ENCODE peak calls at places on chromosome 16, in five cellular contexts. B is stimulated activated CD4-positive, alpha-beta T cell treated with anti-CD3 and anti-CD28 coated beads, Interleukin-1b, Interleukin-23, amount 100 ng/mL, for 24 hours; C is HS-5; R is fibroblast of lung; I is heart right ventricle. U is an unnamed sample.

GRCh38 chr16:27208081-27208692 is 4.9 kb downstream of the KDM8 start:
- DNase-seq in R (no peak), B (no peak), I (no peak), C (no peak), U (no peak)

GRCh38 chr16:19872935-19873334 is 11.7 kb downstream of the GPRC5B start:
- DNase-seq in R (no peak), I (no peak), C (no peak), B (no peak), U (no peak)

GRCh38 chr16:67264277-67264676 is 15.1 kb upstream of the PLEKHG4 start:
- DNase-seq in B (no peak), C (no peak), R (no peak), I (no peak), U (no peak)

GRCh38 chr16:12317856-12318591 is 341.5 kb downstream of the SNX29 start:
- DNase-seq in C (no peak), R (no peak), B (no peak), I (no peak), U (no peak)

GRCh38 chr16:69509125-69509524 is 56.6 kb upstream of the NFAT5 start:
- DNase-seq in R (no peak), I (no peak), B (no peak), C (no peak), U (no peak)

GRCh38 chr16:84735846-84736586 is 36.2 kb downstream of the USP10 start:
- DNase-seq in B (no peak), C (no peak), I (no peak), R (peak), U (peak)

GRCh38 chr16:90008708-90009145 is 10.5 kb downstream of the DBNDD1 start:
- DNase-seq in C (no peak), R (peak), I (no peak), B (peak), U (no peak)

GRCh38 chr16:27529962-27530361 is 19.8 kb downstream of the GTF3C1 start:
- DNase-seq in I (no peak), B (no peak), C (peak), R (peak), U (no peak)

GRCh38 chr16:78792952-78793351 is 693.5 kb downstream of the WWOX start:
- DNase-seq in R (no peak), B (no peak), I (no peak), C (no peak), U (no peak)

GRCh38 chr16:67632415-67633172 is 12.3 kb upstream of the CARMIL2 start:
- DNase-seq in C (no peak), B (no peak), I (peak), R (no peak), U (no peak)

GRCh38 chr16:67555795-67556212 is 6.5 kb upstream of the CTCF start:
- DNase-seq in C (peak), R (peak), I (no peak), B (no peak), U (no peak)

GRCh38 chr16:69564845-69565610 is 738 bp upstream of the NFAT5 start:
- DNase-seq in C (peak), B (no peak), R (peak), I (no peak), U (no peak)

GRCh38 chr16:68509381-68509780 is 29.7 kb upstream of the ZFP90 start:
- DNase-seq in I (no peak), B (no peak), R (no peak), C (no peak), U (no peak)

GRCh38 chr16:81280393-81280792 is 34.4 kb upstream of the GAN start:
- DNase-seq in C (peak), B (no peak), R (peak), I (no peak), U (no peak)

GRCh38 chr16:88613911-88614817 is 24.2 kb upstream of the IL17C start:
- DNase-seq in R (peak), C (no peak), I (no peak), B (no peak), U (no peak)

GRCh38 chr16:56801762-56802161 is 63.2 kb upstream of the SLC12A3 start:
- DNase-seq in C (no peak), B (no peak), I (no peak), R (no peak), U (no peak)